ENCODE peak calls at places on chromosomes 6 and 20, in eight cellular contexts. One of them, this sample, is unnamed.

GRCh38 chr6:142045380-142046270 is 87.1 kb upstream of the GJE1 start:
- DNase-seq in GM03348: peak; percentile 45
- DNase-seq in RKO: peak; percentile 51
- DNase-seq in body of pancreas: no peak
- DNase-seq in dermis blood vessel endothelial cell: peak; percentile 30
- DNase-seq in omental fat pad: no peak
- DNase-seq in NCI-H526 treated with DMSO at 0.1 percent for 48 hours: no peak
- DNase-seq in COR-L47: no peak
- DNase-seq in this sample: peak; percentile 48

GRCh38 chr6:113343940-113344339 is 513.2 kb upstream of the MARCKS start:
- DNase-seq in GM03348: no peak
- DNase-seq in RKO: no peak
- DNase-seq in body of pancreas: no peak
- DNase-seq in dermis blood vessel endothelial cell: no peak
- DNase-seq in omental fat pad: no peak
- DNase-seq in NCI-H526 treated with DMSO at 0.1 percent for 48 hours: no peak
- DNase-seq in COR-L47: no peak
- DNase-seq in this sample: no peak

GRCh38 chr6:165146456-165146855 is 162.9 kb downstream of the C6orf118 start:
- DNase-seq in GM03348: no peak
- DNase-seq in RKO: no peak
- DNase-seq in body of pancreas: no peak
- DNase-seq in dermis blood vessel endothelial cell: no peak
- DNase-seq in omental fat pad: no peak
- DNase-seq in NCI-H526 treated with DMSO at 0.1 percent for 48 hours: no peak
- DNase-seq in COR-L47: no peak
- DNase-seq in this sample: peak; percentile 47

GRCh38 chr6:164928041-164928321 is 381.4 kb downstream of the C6orf118 start:
- DNase-seq in GM03348: peak; percentile 4
- DNase-seq in RKO: no peak
- DNase-seq in body of pancreas: no peak
- DNase-seq in dermis blood vessel endothelial cell: no peak
- DNase-seq in omental fat pad: no peak
- DNase-seq in NCI-H526 treated with DMSO at 0.1 percent for 48 hours: no peak
- DNase-seq in COR-L47: no peak
- DNase-seq in this sample: no peak

GRCh38 chr6:125639621-125640020 is 109.8 kb upstream of the HEY2 start:
- DNase-seq in GM03348: no peak
- DNase-seq in RKO: no peak
- DNase-seq in body of pancreas: no peak
- DNase-seq in dermis blood vessel endothelial cell: peak; percentile 83
- DNase-seq in omental fat pad: no peak
- DNase-seq in NCI-H526 treated with DMSO at 0.1 percent for 48 hours: no peak
- DNase-seq in COR-L47: no peak
- DNase-seq in this sample: peak; percentile 86

GRCh38 chr6:168469198-168469943 is 28.4 kb downstream of the SMOC2 start:
- DNase-seq in GM03348: no peak
- DNase-seq in RKO: no peak
- DNase-seq in body of pancreas: peak; percentile 57
- DNase-seq in dermis blood vessel endothelial cell: no peak
- DNase-seq in omental fat pad: no peak
- DNase-seq in NCI-H526 treated with DMSO at 0.1 percent for 48 hours: no peak
- DNase-seq in COR-L47: no peak
- DNase-seq in this sample: no peak

GRCh38 chr20:59453634-59454241 is 150.6 kb upstream of the PHACTR3 start:
- DNase-seq in GM03348: no peak
- DNase-seq in RKO: no peak
- DNase-seq in body of pancreas: no peak
- DNase-seq in dermis blood vessel endothelial cell: no peak
- DNase-seq in omental fat pad: no peak
- DNase-seq in NCI-H526 treated with DMSO at 0.1 percent for 48 hours: no peak
- DNase-seq in COR-L47: no peak
- DNase-seq in this sample: no peak

GRCh38 chr6:2937627-2938003 is 33.8 kb downstream of the SERPINB6 start:
- DNase-seq in GM03348: no peak
- DNase-seq in RKO: no peak
- DNase-seq in body of pancreas: no peak
- DNase-seq in dermis blood vessel endothelial cell: no peak
- DNase-seq in omental fat pad: no peak
- DNase-seq in NCI-H526 treated with DMSO at 0.1 percent for 48 hours: no peak
- DNase-seq in COR-L47: no peak
- DNase-seq in this sample: no peak

GRCh38 chr20:37392441-37393195 is 46.7 kb downstream of the SRC start:
- DNase-seq in GM03348: peak; percentile 51
- DNase-seq in RKO: peak; percentile 53
- DNase-seq in body of pancreas: no peak
- DNase-seq in dermis blood vessel endothelial cell: peak; percentile 48
- DNase-seq in omental fat pad: no peak
- DNase-seq in NCI-H526 treated with DMSO at 0.1 percent for 48 hours: no peak
- DNase-seq in COR-L47: no peak
- DNase-seq in this sample: peak; percentile 50

GRCh38 chr6:36955136-36955535 is 598 bp downstream of the PI16 start:
- DNase-seq in GM03348: no peak
- DNase-seq in RKO: no peak
- DNase-seq in body of pancreas: no peak
- DNase-seq in dermis blood vessel endothelial cell: no peak
- DNase-seq in omental fat pad: no peak
- DNase-seq in NCI-H526 treated with DMSO at 0.1 percent for 48 hours: no peak
- DNase-seq in COR-L47: no peak
- DNase-seq in this sample: no peak

GRCh38 chr6:41947581-41948220 is 6.1 kb upstream of the CCND3 start:
- DNase-seq in GM03348: no peak
- DNase-seq in RKO: no peak
- DNase-seq in body of pancreas: no peak
- DNase-seq in dermis blood vessel endothelial cell: peak; percentile 48
- DNase-seq in omental fat pad: no peak
- DNase-seq in NCI-H526 treated with DMSO at 0.1 percent for 48 hours: no peak
- DNase-seq in COR-L47: no peak
- DNase-seq in this sample: no peak

GRCh38 chr20:54155736-54156317 is 18.0 kb downstream of the CYP24A1 start:
- DNase-seq in GM03348: no peak
- DNase-seq in RKO: no peak
- DNase-seq in body of pancreas: no peak
- DNase-seq in dermis blood vessel endothelial cell: no peak
- DNase-seq in omental fat pad: no peak
- DNase-seq in NCI-H526 treated with DMSO at 0.1 percent for 48 hours: no peak
- DNase-seq in COR-L47: no peak
- DNase-seq in this sample: no peak

GRCh38 chr20:25985597-25985996 is 288.9 kb upstream of the ZNF337 start:
- DNase-seq in GM03348: no peak
- DNase-seq in RKO: no peak
- DNase-seq in body of pancreas: no peak
- DNase-seq in dermis blood vessel endothelial cell: no peak
- DNase-seq in omental fat pad: no peak
- DNase-seq in NCI-H526 treated with DMSO at 0.1 percent for 48 hours: no peak
- DNase-seq in COR-L47: no peak
- DNase-seq in this sample: no peak

GRCh38 chr6:71706523-71706922 is 179.8 kb upstream of the RIMS1 start:
- DNase-seq in GM03348: no peak
- DNase-seq in RKO: no peak
- DNase-seq in body of pancreas: no peak
- DNase-seq in dermis blood vessel endothelial cell: no peak
- DNase-seq in omental fat pad: no peak
- DNase-seq in NCI-H526 treated with DMSO at 0.1 percent for 48 hours: no peak
- DNase-seq in COR-L47: no peak
- DNase-seq in this sample: no peak

GRCh38 chr6:134674562-134674961 is 275.3 kb downstream of the ALDH8A1 start:
- DNase-seq in GM03348: no peak
- DNase-seq in RKO: no peak
- DNase-seq in body of pancreas: no peak
- DNase-seq in dermis blood vessel endothelial cell: no peak
- DNase-seq in omental fat pad: no peak
- DNase-seq in NCI-H526 treated with DMSO at 0.1 percent for 48 hours: no peak
- DNase-seq in COR-L47: peak; percentile 56
- DNase-seq in this sample: no peak

GRCh38 chr6:5534643-5535042 is 273.3 kb downstream of the FARS2 start:
- DNase-seq in GM03348: no peak
- DNase-seq in RKO: no peak
- DNase-seq in body of pancreas: no peak
- DNase-seq in dermis blood vessel endothelial cell: no peak
- DNase-seq in omental fat pad: no peak
- DNase-seq in NCI-H526 treated with DMSO at 0.1 percent for 48 hours: no peak
- DNase-seq in COR-L47: no peak
- DNase-seq in this sample: no peak

GRCh38 chr20:45034436-45034835 is 66.5 kb downstream of the KCNS1 start:
- DNase-seq in GM03348: no peak
- DNase-seq in RKO: no peak
- DNase-seq in body of pancreas: no peak
- DNase-seq in dermis blood vessel endothelial cell: no peak
- DNase-seq in omental fat pad: no peak
- DNase-seq in NCI-H526 treated with DMSO at 0.1 percent for 48 hours: no peak
- DNase-seq in COR-L47: no peak
- DNase-seq in this sample: no peak

GRCh38 chr6:16751251-16751946 is 9.9 kb downstream of the ATXN1 start:
- DNase-seq in GM03348: no peak
- DNase-seq in RKO: no peak
- DNase-seq in body of pancreas: no peak
- DNase-seq in dermis blood vessel endothelial cell: no peak
- DNase-seq in omental fat pad: no peak
- DNase-seq in NCI-H526 treated with DMSO at 0.1 percent for 48 hours: peak; percentile 48
- DNase-seq in COR-L47: no peak
- DNase-seq in this sample: no peak

GRCh38 chr20:34084227-34084923 is 27.7 kb downstream of the EIF2S2 start:
- DNase-seq in GM03348: no peak
- DNase-seq in RKO: no peak
- DNase-seq in body of pancreas: no peak
- DNase-seq in dermis blood vessel endothelial cell: no peak
- DNase-seq in omental fat pad: no peak
- DNase-seq in NCI-H526 treated with DMSO at 0.1 percent for 48 hours: no peak
- DNase-seq in COR-L47: no peak
- DNase-seq in this sample: peak; percentile 42

GRCh38 chr6:28353981-28354676 is 4.4 kb downstream of the ZKSCAN3 start:
- DNase-seq in GM03348: no peak
- DNase-seq in RKO: peak; percentile 54
- DNase-seq in body of pancreas: peak; percentile 62
- DNase-seq in dermis blood vessel endothelial cell: peak; percentile 94
- DNase-seq in omental fat pad: no peak
- DNase-seq in NCI-H526 treated with DMSO at 0.1 percent for 48 hours: no peak
- DNase-seq in COR-L47: peak; percentile 53
- DNase-seq in this sample: no peak

GRCh38 chr20:49541733-49542513 is 26.0 kb downstream of the PTGIS start:
- DNase-seq in GM03348: peak; percentile 79
- DNase-seq in RKO: peak; percentile 85
- DNase-seq in body of pancreas: peak; percentile 61
- DNase-seq in dermis blood vessel endothelial cell: peak; percentile 89
- DNase-seq in omental fat pad: peak; percentile 59
- DNase-seq in NCI-H526 treated with DMSO at 0.1 percent for 48 hours: peak; percentile 68
- DNase-seq in COR-L47: peak; percentile 79
- DNase-seq in this sample: peak; percentile 87